ENCODE peak calls at places on chromosomes 5 and 9, in four cellular contexts. M is fibroblast of lung, O is IMR-90, W is right lobe of liver. J is an unnamed sample.

GRCh38 chr5:143442398-143442797 is 38.9 kb upstream of the NR3C1 start:
- DNase-seq in M (peak), O (peak), W (no peak), J (no peak)

GRCh38 chr5:21424907-21425306 is 1428.2 kb downstream of the CDH12 start:
- DNase-seq in M (peak), O (no peak), W (no peak), J (no peak)

GRCh38 chr9:17627641-17628040 is 48.8 kb downstream of the SH3GL2 start:
- DNase-seq in M (peak), O (peak), W (no peak), J (no peak)

GRCh38 chr9:15357050-15357653 is 50.1 kb upstream of the TTC39B start:
- DNase-seq in M (no peak), O (no peak), W (no peak), J (no peak)

GRCh38 chr5:55771175-55771655 is 33.4 kb downstream of the DDX4 start:
- DNase-seq in M (no peak), O (no peak), W (no peak), J (no peak)

GRCh38 chr5:97729938-97730337 is 546.9 kb upstream of the RIOK2 start:
- DNase-seq in M (no peak), O (no peak), W (no peak), J (no peak)

GRCh38 chr9:133726401-133727276 is 11.5 kb downstream of the SARDH start:
- DNase-seq in M (peak), O (peak), W (peak), J (no peak)

GRCh38 chr9:116700882-116701836 is 14.1 kb downstream of the TRIM32 start:
- DNase-seq in M (no peak), O (no peak), W (no peak), J (no peak)

GRCh38 chr9:116587919-116588318 is 99.2 kb upstream of the TRIM32 start:
- DNase-seq in M (no peak), O (no peak), W (no peak), J (no peak)

GRCh38 chr9:93436655-93437407 is 14.7 kb upstream of the FAM120A start:
- DNase-seq in M (no peak), O (no peak), W (no peak), J (no peak)

GRCh38 chr5:122704247-122705036 is 70.4 kb upstream of the SNX2 start:
- DNase-seq in M (peak), O (peak), W (no peak), J (no peak)

GRCh38 chr5:15320896-15321295 is 179.1 kb upstream of the FBXL7 start:
- DNase-seq in M (no peak), O (no peak), W (no peak), J (no peak)

GRCh38 chr5:150623152-150623877 is 17.1 kb upstream of the SYNPO start:
- DNase-seq in M (no peak), O (peak), W (no peak), J (no peak)
- H3K27ac ChIP-seq in M (no peak), O (peak), W (no peak), J (peak)

GRCh38 chr5:178624626-178625546 is 2.0 kb downstream of the CLK4 start:
- DNase-seq in M (peak), O (peak), W (no peak), J (no peak)

GRCh38 chr5:178626484-178627258 is at the start of gene CLK4:
- DNase-seq in M (peak), O (peak), W (peak), J (peak)

GRCh38 chr5:178627259-178627598 is 379 bp upstream of the CLK4 start:
- DNase-seq in M (no peak), O (no peak), W (no peak), J (no peak)

GRCh38 chr5:178622679-178623247 is 4.1 kb downstream of the CLK4 start:
- DNase-seq in M (no peak), O (no peak), W (no peak), J (no peak)

DNA sequence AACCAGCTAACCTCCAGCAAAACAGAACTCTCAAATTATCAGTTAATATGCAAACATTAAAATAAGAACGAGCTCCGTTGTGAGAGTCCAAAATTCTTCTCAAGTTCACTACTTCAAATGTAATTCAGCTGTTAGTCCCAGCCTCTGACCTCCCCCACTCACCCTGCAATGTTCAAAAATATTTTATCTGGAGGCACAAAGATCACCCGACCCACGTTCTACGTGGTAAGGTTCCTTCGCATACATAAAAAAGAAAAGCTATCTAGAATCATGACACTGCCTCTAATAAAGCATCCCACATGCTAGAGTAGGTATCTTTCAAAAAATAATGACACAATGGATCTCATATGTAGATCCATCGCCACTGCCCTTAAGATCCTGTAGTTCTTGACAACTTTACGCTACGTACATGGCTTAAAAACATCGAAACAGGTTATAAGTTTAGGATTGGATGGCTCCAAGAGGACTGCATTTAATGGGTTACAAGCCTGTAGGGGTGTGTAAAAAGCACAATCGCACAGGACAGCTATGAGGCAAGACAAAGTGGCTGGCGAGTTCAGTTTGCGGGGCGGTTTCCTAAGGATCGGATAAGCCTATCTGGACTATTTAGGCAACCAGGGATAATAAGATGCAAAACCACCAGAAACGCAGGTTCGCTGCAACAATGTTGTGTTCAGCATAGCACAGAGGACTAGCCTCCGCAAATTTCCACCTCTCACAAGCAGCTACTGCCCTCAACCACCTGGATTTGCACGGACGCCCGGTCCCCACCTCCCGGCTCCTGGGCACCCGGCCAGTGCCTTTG is 969 bp downstream of the CLK4 start:
- DNase-seq in M (peak), O (no peak), W (no peak), J (no peak)
- H3K27ac ChIP-seq in M (peak), O (peak), W (peak), J (peak)

GRCh38 chr5:153900703-153901395 is 137.9 kb downstream of the FAM114A2 start:
- DNase-seq in M (peak), O (peak), W (no peak), J (no peak)
- H3K27ac ChIP-seq in M (no peak), O (peak), W (no peak), J (peak)

GRCh38 chr9:20603524-20604268 is 18.6 kb downstream of the MLLT3 start:
- DNase-seq in M (no peak), O (no peak), W (no peak), J (no peak)
- H3K27ac ChIP-seq in M (no peak), O (no peak), W (no peak), J (no peak)